ENCODE peak calls at places on chromosome 6, in six cellular contexts. One of them, this sample, is unnamed.
A peak's percentile ranks its signal among the peaks of the same experiment; 100 is the strongest.

GRCh38 chr6:25490018-25490865 is 161.8 kb upstream of the SCGN start:
- DNase-seq in stomach: peak; percentile 83
- DNase-seq in prostate gland: peak; percentile 68
- DNase-seq in uterus: peak; percentile 72
- DNase-seq in H1: peak; percentile 79
- DNase-seq in body of pancreas: peak; percentile 86
- DNase-seq in this sample: peak; percentile 54

GRCh38 chr6:87832025-87832825 is 130.2 kb upstream of the AKIRIN2 start:
- DNase-seq in stomach: no peak
- DNase-seq in body of pancreas: no peak
- DNase-seq in uterus: no peak
- DNase-seq in prostate gland: no peak
- DNase-seq in H1: no peak
- DNase-seq in this sample: no peak

GRCh38 chr6:34115396-34116314 is 30.2 kb downstream of the GRM4 start:
- DNase-seq in H1: peak; percentile 85
- DNase-seq in stomach: no peak
- DNase-seq in body of pancreas: no peak
- DNase-seq in prostate gland: no peak
- DNase-seq in uterus: no peak
- DNase-seq in this sample: no peak

GRCh38 chr6:46381057-46381456 is 110.2 kb downstream of the RCAN2 start:
- DNase-seq in uterus: no peak
- DNase-seq in prostate gland: no peak
- DNase-seq in stomach: no peak
- DNase-seq in H1: no peak
- DNase-seq in body of pancreas: no peak
- DNase-seq in this sample: no peak

GRCh38 chr6:43273707-43274106 is 24.4 kb upstream of the SLC22A7 start:
- DNase-seq in H1: no peak
- DNase-seq in prostate gland: no peak
- DNase-seq in body of pancreas: no peak
- DNase-seq in uterus: no peak
- DNase-seq in stomach: no peak
- DNase-seq in this sample: no peak

GRCh38 chr6:43875849-43876572 is 106.0 kb downstream of the VEGFA start:
- DNase-seq in prostate gland: no peak
- DNase-seq in body of pancreas: no peak
- DNase-seq in H1: no peak
- DNase-seq in uterus: no peak
- DNase-seq in stomach: no peak
- DNase-seq in this sample: no peak

GRCh38 chr6:160122744-160123143 is 1.1 kb downstream of the SLC22A1 start:
- DNase-seq in body of pancreas: no peak
- DNase-seq in stomach: no peak
- DNase-seq in uterus: no peak
- DNase-seq in prostate gland: no peak
- DNase-seq in H1: no peak
- DNase-seq in this sample: no peak

GRCh38 chr6:39338406-39338805 is 15.9 kb upstream of the KCNK16 start:
- DNase-seq in prostate gland: no peak
- DNase-seq in stomach: no peak
- DNase-seq in uterus: no peak
- DNase-seq in H1: no peak
- DNase-seq in body of pancreas: no peak
- DNase-seq in this sample: no peak

GRCh38 chr6:28747083-28747630 is 176.6 kb downstream of the TRIM27 start:
- DNase-seq in stomach: no peak
- DNase-seq in prostate gland: no peak
- DNase-seq in uterus: no peak
- DNase-seq in H1: no peak
- DNase-seq in body of pancreas: no peak
- DNase-seq in this sample: no peak

GRCh38 chr6:77653817-77654216 is 978 bp downstream of the MEI4 start:
- DNase-seq in prostate gland: peak; percentile 6
- DNase-seq in H1: no peak
- DNase-seq in uterus: no peak
- DNase-seq in stomach: no peak
- DNase-seq in body of pancreas: no peak
- DNase-seq in this sample: no peak

GRCh38 chr6:158663465-158664167 is 13.8 kb downstream of the SYTL3 start:
- DNase-seq in stomach: peak; percentile 55
- DNase-seq in body of pancreas: no peak
- DNase-seq in H1: no peak
- DNase-seq in prostate gland: peak; percentile 87
- DNase-seq in uterus: no peak
- DNase-seq in this sample: no peak

GRCh38 chr6:164991573-164991972 is 317.8 kb downstream of the C6orf118 start:
- DNase-seq in stomach: no peak
- DNase-seq in prostate gland: no peak
- DNase-seq in H1: no peak
- DNase-seq in uterus: no peak
- DNase-seq in body of pancreas: no peak
- DNase-seq in this sample: no peak

GRCh38 chr6:98769546-98769945 is 64.8 kb upstream of the POU3F2 start:
- DNase-seq in prostate gland: no peak
- DNase-seq in uterus: no peak
- DNase-seq in H1: no peak
- DNase-seq in stomach: no peak
- DNase-seq in body of pancreas: peak; percentile 7
- DNase-seq in this sample: no peak
- TF ChIP-seq CTCF in prostate gland: no peak
- TF ChIP-seq CTCF in uterus: no peak
- TF ChIP-seq CTCF in H1: peak; percentile 39
- TF ChIP-seq CTCF in stomach: no peak
- TF ChIP-seq CTCF in body of pancreas: no peak
- TF ChIP-seq CTCF in this sample: no peak

GRCh38 chr6:3749390-3749978 is 2.0 kb downstream of the PXDC1 start:
- DNase-seq in H1: no peak
- DNase-seq in uterus: no peak
- DNase-seq in prostate gland: peak; percentile 65
- DNase-seq in body of pancreas: peak; percentile 47
- DNase-seq in stomach: peak; percentile 90
- DNase-seq in this sample: no peak

GRCh38 chr6:3751730-3752537 is 421 bp upstream of the PXDC1 start:
- DNase-seq in stomach: peak; percentile 80
- DNase-seq in H1: peak; percentile 82
- DNase-seq in body of pancreas: peak; percentile 88
- DNase-seq in uterus: peak; percentile 90
- DNase-seq in prostate gland: peak; percentile 80
- DNase-seq in this sample: peak; percentile 77

GRCh38 chr6:3749991-3750323 is 1.6 kb downstream of the PXDC1 start:
- DNase-seq in H1: no peak
- DNase-seq in stomach: peak; percentile 71
- DNase-seq in body of pancreas: peak; percentile 77
- DNase-seq in prostate gland: peak; percentile 38
- DNase-seq in uterus: peak; percentile 82
- DNase-seq in this sample: peak; percentile 80

GRCh38 chr6:3751019-3751729 is at the start of gene PXDC1:
- DNase-seq in stomach: no peak
- DNase-seq in body of pancreas: peak; percentile 24
- DNase-seq in H1: peak; percentile 70
- DNase-seq in uterus: no peak
- DNase-seq in prostate gland: no peak
- DNase-seq in this sample: no peak

GRCh38 chr6:3750324-3751018 is 1.0 kb downstream of the PXDC1 start:
- DNase-seq in body of pancreas: peak; percentile 83
- DNase-seq in H1: peak; percentile 76
- DNase-seq in uterus: peak; percentile 87
- DNase-seq in stomach: peak; percentile 87
- DNase-seq in prostate gland: peak; percentile 88
- DNase-seq in this sample: peak; percentile 89
- TF ChIP-seq POLR2A in body of pancreas: peak; percentile 23
- TF ChIP-seq POLR2A in H1: no peak
- TF ChIP-seq POLR2A in uterus: peak; percentile 77
- TF ChIP-seq POLR2A in stomach: peak; percentile 8
- TF ChIP-seq POLR2A in prostate gland: peak; percentile 90
- TF ChIP-seq POLR2A in this sample: peak; percentile 89

DNA sequence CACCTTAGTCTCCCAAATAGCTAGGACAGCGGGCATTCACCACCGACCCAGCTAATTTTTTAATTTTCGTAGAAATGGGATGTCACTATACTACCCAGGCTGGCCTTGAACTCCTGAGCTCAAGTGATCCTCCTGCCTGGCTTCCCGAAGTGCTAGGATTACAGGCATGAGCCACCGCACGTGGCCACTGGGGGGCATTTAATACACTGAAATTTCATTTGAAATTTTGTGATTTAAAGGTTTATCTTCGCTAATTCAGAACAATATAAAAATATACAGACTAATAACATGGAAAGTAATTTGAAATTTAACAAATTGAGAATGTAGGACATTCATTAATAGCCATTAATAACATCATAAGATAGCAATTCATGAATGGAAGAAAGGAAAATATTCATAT is 20.5 kb upstream of the TBC1D32 start:
- DNase-seq in prostate gland: no peak
- DNase-seq in uterus: no peak
- DNase-seq in body of pancreas: no peak
- DNase-seq in stomach: no peak
- DNase-seq in H1: no peak
- DNase-seq in this sample: no peak
- TF ChIP-seq CTCF in prostate gland: no peak
- TF ChIP-seq CTCF in uterus: no peak
- TF ChIP-seq CTCF in body of pancreas: peak; percentile 26
- TF ChIP-seq CTCF in stomach: no peak
- TF ChIP-seq CTCF in H1: peak; percentile 48
- TF ChIP-seq CTCF in this sample: no peak

DNA sequence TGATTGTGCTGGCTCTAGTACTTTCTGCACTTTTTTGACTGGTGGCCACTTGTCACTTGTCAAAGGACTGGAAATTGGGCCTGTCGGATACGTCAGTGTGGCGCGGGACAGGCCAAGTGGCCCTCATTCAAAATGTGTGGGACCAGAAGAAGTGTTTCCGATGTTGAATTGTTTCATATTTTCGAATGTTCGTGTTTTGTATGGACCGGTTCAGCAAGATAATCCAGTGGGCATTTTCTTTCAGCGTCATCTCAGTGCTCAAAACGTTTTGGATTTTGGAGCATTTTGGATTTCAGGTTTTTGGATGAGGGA is 3.5 kb downstream of the KIF25 start:
- DNase-seq in uterus: no peak
- DNase-seq in H1: peak; percentile 7
- DNase-seq in body of pancreas: no peak
- DNase-seq in prostate gland: no peak
- DNase-seq in stomach: no peak
- DNase-seq in this sample: no peak
- TF ChIP-seq POLR2A in uterus: no peak
- TF ChIP-seq POLR2A in H1: no peak
- TF ChIP-seq POLR2A in body of pancreas: no peak
- TF ChIP-seq POLR2A in prostate gland: no peak
- TF ChIP-seq POLR2A in stomach: no peak
- TF ChIP-seq POLR2A in this sample: no peak

GRCh38 chr6:16130932-16131387 is 2.1 kb downstream of the MYLIP start:
- DNase-seq in uterus: peak; percentile 78
- DNase-seq in body of pancreas: peak; percentile 87
- DNase-seq in H1: no peak
- DNase-seq in stomach: peak; percentile 49
- DNase-seq in prostate gland: peak; percentile 46
- DNase-seq in this sample: no peak

GRCh38 chr6:16130437-16130891 is 1.6 kb downstream of the MYLIP start:
- DNase-seq in prostate gland: peak; percentile 12
- DNase-seq in stomach: no peak
- DNase-seq in H1: no peak
- DNase-seq in uterus: no peak
- DNase-seq in body of pancreas: peak; percentile 27
- DNase-seq in this sample: no peak

GRCh38 chr6:16128759-16129622 is at the start of gene MYLIP:
- DNase-seq in uterus: peak; percentile 97
- DNase-seq in stomach: peak; percentile 99
- DNase-seq in H1: peak; percentile 97
- DNase-seq in body of pancreas: peak; percentile 98
- DNase-seq in prostate gland: peak; percentile 98
- DNase-seq in this sample: peak; percentile 98

GRCh38 chr6:16127471-16127870 is 1.4 kb upstream of the MYLIP start:
- DNase-seq in body of pancreas: no peak
- DNase-seq in prostate gland: no peak
- DNase-seq in stomach: no peak
- DNase-seq in uterus: no peak
- DNase-seq in H1: no peak
- DNase-seq in this sample: no peak

GRCh38 chr6:16129623-16130243 is 847 bp downstream of the MYLIP start:
- DNase-seq in uterus: peak; percentile 40
- DNase-seq in prostate gland: no peak
- DNase-seq in body of pancreas: peak; percentile 46
- DNase-seq in stomach: peak; percentile 52
- DNase-seq in H1: peak; percentile 56
- DNase-seq in this sample: no peak
- TF ChIP-seq CTCF in uterus: no peak
- TF ChIP-seq CTCF in prostate gland: no peak
- TF ChIP-seq CTCF in body of pancreas: no peak
- TF ChIP-seq CTCF in stomach: no peak
- TF ChIP-seq CTCF in H1: no peak
- TF ChIP-seq CTCF in this sample: no peak

This sample was measured in tibial nerve.